ENCODE peak calls at places on chromosome 15, in eight cellular contexts. X is stomach; W is lung; V is hepatocyte; C is CD4-positive, alpha-beta memory T cell; P is aorta; H is heart left ventricle; G is CD8-positive, alpha-beta memory T cell. S is an unnamed sample. For H3K4me1, the result is how much of the 10 kb centered on the place peaks cover.

GRCh38 chr15:22786868-22787698 is 639 bp downstream of the NIPA1 start:
- DNase-seq in X (peak), W (no peak), V (peak), C (no peak), P (peak), H (peak), G (no peak), S (peak)

GRCh38 chr15:45645026-45645980 is 10.5 kb downstream of the SQOR start:
- DNase-seq in X (no peak), W (peak), V (peak), C (no peak), P (no peak), H (no peak), G (no peak), S (no peak)

GRCh38 chr15:88243895-88244787 is 12.4 kb downstream of the NTRK3 start:
- DNase-seq in X (no peak), W (no peak), V (peak), C (peak), P (no peak), H (no peak), G (no peak), S (peak)

GRCh38 chr15:63287109-63287508 is 9.7 kb downstream of the APH1B start:
- DNase-seq in X (no peak), W (no peak), V (no peak), C (no peak), P (no peak), H (no peak), G (no peak), S (no peak)

GRCh38 chr15:84402856-84403608 is 167.5 kb downstream of the GOLGA6L4 start:
- DNase-seq in X (no peak), W (peak), V (no peak), C (no peak), P (no peak), H (peak), G (no peak), S (no peak)

GRCh38 chr15:72782993-72783562 is 480 bp downstream of the ADPGK start:
- DNase-seq in X (peak), W (peak), V (no peak), C (peak), P (no peak), H (peak), G (peak), S (no peak)

GRCh38 chr15:31145271-31145911 is 43.9 kb upstream of the TRPM1 start:
- DNase-seq in X (no peak), W (no peak), V (no peak), C (no peak), P (no peak), H (no peak), G (no peak), S (no peak)

GRCh38 chr15:59543721-59544547 is 67.6 kb upstream of the GCNT3 start:
- DNase-seq in X (no peak), W (no peak), V (no peak), C (no peak), P (no peak), H (no peak), G (no peak), S (no peak)

GRCh38 chr15:72184165-72184811 is 13.3 kb downstream of the GRAMD2A start:
- DNase-seq in X (peak), W (peak), V (peak), C (no peak), P (no peak), H (no peak), G (no peak), S (no peak)

GRCh38 chr15:72516734-72517133 is 42.6 kb downstream of the ARIH1 start:
- DNase-seq in X (no peak), W (no peak), V (no peak), C (no peak), P (no peak), H (no peak), G (no peak), S (no peak)

GRCh38 chr15:75809986-75810750 is 33.1 kb upstream of the UBE2Q2 start:
- DNase-seq in X (peak), W (no peak), V (peak), C (peak), P (no peak), H (no peak), G (no peak), S (no peak)

GRCh38 chr15:47196057-47196456 is 521.2 kb upstream of the SEMA6D start:
- DNase-seq in X (peak), W (peak), V (peak), C (peak), P (peak), H (peak), G (peak), S (peak)

GRCh38 chr15:91801836-91802534 is 51.5 kb upstream of the SLCO3A1 start:
- DNase-seq in X (no peak), W (no peak), V (no peak), C (no peak), P (no peak), H (peak), G (no peak), S (no peak)

GRCh38 chr15:95604634-95605036 is 725.9 kb upstream of the NR2F2 start:
- DNase-seq in X (no peak), W (no peak), V (peak), C (no peak), P (no peak), H (no peak), G (no peak), S (peak)

GRCh38 chr15:94100814-94101213 is 130.5 kb upstream of the MCTP2 start:
- DNase-seq in X (no peak), W (no peak), V (no peak), C (no peak), P (no peak), H (no peak), G (no peak), S (no peak)

GRCh38 chr15:65286704-65287514 is at the start of gene PARP16:
- DNase-seq in X (peak), W (peak), V (peak), C (peak), P (peak), H (peak), G (peak), S (peak)

GRCh38 chr15:95742836-95743235 is 587.7 kb upstream of the NR2F2 start:
- DNase-seq in X (no peak), W (no peak), V (no peak), C (no peak), P (no peak), H (no peak), G (no peak), S (peak)

GRCh38 chr15:91710072-91710471 is 143.4 kb upstream of the SLCO3A1 start:
- DNase-seq in X (no peak), W (no peak), V (no peak), C (no peak), P (no peak), H (no peak), G (no peak), S (no peak)

GRCh38 chr15:35665855-35666536 is 120.0 kb upstream of the DPH6 start:
- DNase-seq in X (no peak), W (no peak), V (no peak), C (no peak), P (no peak), H (peak), G (no peak), S (no peak)

GRCh38 chr15:96348112-96349027 is 17.9 kb downstream of the NR2F2 start:
- DNase-seq in X (no peak), W (no peak), V (no peak), C (no peak), P (no peak), H (no peak), G (no peak), S (no peak)

GRCh38 chr15:26628879-26629529 is 143.9 kb downstream of the GABRB3 start:
- DNase-seq in X (peak), W (peak), V (peak), C (no peak), P (peak), H (peak), G (no peak), S (no peak)

GRCh38 chr15:59933607-59934006 is 70.5 kb upstream of the FOXB1 start:
- DNase-seq in X (no peak), W (no peak), V (no peak), C (no peak), P (no peak), H (no peak), G (no peak), S (no peak)

DNA sequence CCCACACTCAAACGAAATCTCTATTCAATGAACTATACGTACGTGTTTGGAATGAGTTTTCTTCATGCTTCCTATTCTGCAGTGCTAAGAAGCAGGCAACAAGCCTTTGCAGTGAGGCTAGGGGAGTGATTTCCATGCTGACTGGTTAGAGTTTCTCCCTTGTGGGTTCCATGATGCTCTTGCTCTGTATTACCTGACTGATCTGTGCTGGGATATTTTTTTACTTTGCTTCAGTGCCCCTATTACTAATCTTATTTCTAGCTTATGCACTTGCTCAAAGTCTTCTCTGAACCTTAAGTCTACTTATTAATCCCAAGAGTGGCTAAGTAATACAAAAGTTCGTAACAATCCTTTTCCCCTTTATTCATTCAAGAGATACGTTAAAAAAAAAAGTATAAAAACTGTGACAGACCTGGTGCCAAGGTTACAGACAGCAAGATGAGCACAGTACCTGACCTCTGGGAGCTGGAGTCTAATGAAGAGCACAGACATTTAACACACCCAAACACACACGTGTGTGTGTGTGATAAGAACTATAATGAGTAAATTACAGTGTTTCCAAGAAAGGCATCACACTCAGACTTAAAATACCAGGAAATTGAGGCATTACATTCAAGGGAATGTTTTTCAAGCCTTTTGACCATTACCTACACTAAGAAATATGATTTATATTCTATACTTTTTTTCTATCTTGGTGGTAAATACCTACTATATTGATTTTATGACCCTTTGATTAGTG is 50.5 kb upstream of the FBN1 start:
- DNase-seq in X (no peak), W (no peak), V (no peak), C (no peak), P (no peak), H (no peak), G (no peak), S (no peak)
- H3K4me1 ChIP-seq in X (under half), W (under half), V (under half), C (under half), P (under half), H (under half), G (under half), S (under half)

GRCh38 chr15:101183926-101184305 is 67.9 kb downstream of the CHSY1 start:
- DNase-seq in X (no peak), W (no peak), V (no peak), C (no peak), P (no peak), H (no peak), G (no peak), S (no peak)
- H3K4me1 ChIP-seq in X (under half), W (under half), V (under half), C (under half), P (under half), H (half or more), G (under half), S (under half)

GRCh38 chr15:70094690-70095311 is 2.9 kb downstream of the TLE3 start:
- DNase-seq in X (no peak), W (no peak), V (peak), C (no peak), P (no peak), H (no peak), G (no peak), S (peak)

GRCh38 chr15:70093070-70093469 is 4.6 kb downstream of the TLE3 start:
- DNase-seq in X (no peak), W (no peak), V (no peak), C (no peak), P (no peak), H (no peak), G (no peak), S (peak)

GRCh38 chr15:70091649-70092461 is 5.9 kb downstream of the TLE3 start:
- DNase-seq in X (peak), W (peak), V (peak), C (peak), P (no peak), H (no peak), G (peak), S (peak)

GRCh38 chr15:70092462-70092850 is 5.3 kb downstream of the TLE3 start:
- DNase-seq in X (no peak), W (no peak), V (no peak), C (no peak), P (no peak), H (no peak), G (no peak), S (peak)

GRCh38 chr15:70093481-70094309 is 4.0 kb downstream of the TLE3 start:
- DNase-seq in X (peak), W (no peak), V (peak), C (no peak), P (no peak), H (no peak), G (no peak), S (no peak)
- H3K4me1 ChIP-seq in X (half or more), W (under half), V (half or more), C (half or more), P (under half), H (half or more), G (half or more), S (half or more)

DNA sequence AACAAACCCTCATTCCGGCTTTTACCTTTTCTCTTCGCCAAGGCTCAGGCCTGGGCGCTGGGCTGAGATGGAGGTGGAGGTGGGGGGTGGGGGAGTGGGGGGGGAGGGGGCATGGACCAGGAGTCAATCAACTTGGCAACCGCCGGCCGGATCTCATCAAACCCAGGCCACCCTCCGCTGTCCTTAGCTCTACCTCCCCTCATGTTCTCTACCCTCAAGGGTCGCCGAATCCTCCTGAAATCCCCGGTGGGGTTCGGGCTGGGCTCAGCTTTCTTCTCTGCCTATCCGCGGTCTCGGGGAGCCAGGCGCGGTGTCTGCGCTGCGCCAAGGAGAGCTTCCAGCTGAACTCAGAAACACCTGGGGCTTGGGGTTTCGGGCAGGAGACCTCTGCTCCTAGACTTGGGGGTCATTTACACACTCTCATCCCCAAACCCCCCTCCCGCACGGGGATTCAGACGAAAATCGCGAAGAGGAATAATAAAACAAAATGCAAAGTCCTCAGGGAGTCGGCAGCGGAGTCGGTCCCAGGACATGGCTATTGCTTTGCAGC is 2.5 kb downstream of the ONECUT1 start:
- DNase-seq in X (no peak), W (no peak), V (no peak), C (no peak), P (no peak), H (no peak), G (no peak), S (no peak)
- H3K4me1 ChIP-seq in X (under half), W (under half), V (under half), C (under half), P (under half), H (under half), G (under half), S (under half)